ENCODE peak calls at places on chromosomes 16 and 17, in nine cellular contexts. B, D, C, I, E, S, V, Q and H are unnamed samples.
A peak's percentile ranks its signal among the peaks of the same experiment; 100 is the strongest.

GRCh38 chr17:41176744-41177387 is 1.2 kb downstream of the KRTAP4-2 start:
- DNase-seq in B (no peak), D (no peak), C (no peak), I (no peak), E (no peak), S (no peak), V (no peak), Q (no peak), H (no peak)

GRCh38 chr17:63881935-63882601 is at the start of gene GH2:
- DNase-seq in B (peak; percentile 49), D (no peak), C (no peak), I (peak; percentile 62), E (peak; percentile 24), S (peak; percentile 91), V (no peak), Q (no peak), H (no peak)

GRCh38 chr17:49843774-49844350 is 4.0 kb downstream of the TAC4 start:
- DNase-seq in B (no peak), D (no peak), C (no peak), I (no peak), E (no peak), S (peak; percentile 69), V (no peak), Q (no peak), H (no peak)

GRCh38 chr16:29974291-29975133 is 844 bp downstream of the TAOK2 start:
- DNase-seq in B (no peak), D (no peak), C (no peak), I (peak; percentile 33), E (peak; percentile 71), S (peak; percentile 27), V (no peak), Q (peak; percentile 69), H (no peak)

GRCh38 chr16:27330542-27330941 is 16.8 kb downstream of the IL4R start:
- DNase-seq in B (peak; percentile 62), D (peak; percentile 91), C (peak; percentile 93), I (peak; percentile 99), E (peak; percentile 84), S (no peak), V (peak; percentile 87), Q (no peak), H (peak; percentile 42)

GRCh38 chr16:533391-534088 is 6.0 kb downstream of the CAPN15 start:
- DNase-seq in B (no peak), D (no peak), C (no peak), I (no peak), E (no peak), S (no peak), V (no peak), Q (no peak), H (no peak)

GRCh38 chr17:30021708-30022317 is 80.4 kb downstream of the EFCAB5 start:
- DNase-seq in B (no peak), D (no peak), C (peak; percentile 13), I (peak; percentile 73), E (no peak), S (peak; percentile 70), V (no peak), Q (no peak), H (no peak)

GRCh38 chr17:12743046-12743445 is 46.3 kb upstream of the ARHGAP44 start:
- DNase-seq in B (peak; percentile 36), D (no peak), C (no peak), I (no peak), E (no peak), S (no peak), V (no peak), Q (no peak), H (no peak)

GRCh38 chr17:19978803-19979202 is 1.2 kb upstream of the AKAP10 start:
- DNase-seq in B (no peak), D (no peak), C (no peak), I (no peak), E (no peak), S (no peak), V (no peak), Q (no peak), H (no peak)

GRCh38 chr16:1133810-1134520 is 18.9 kb upstream of the CACNA1H start:
- DNase-seq in B (no peak), D (no peak), C (no peak), I (no peak), E (no peak), S (no peak), V (no peak), Q (no peak), H (no peak)

GRCh38 chr16:19130852-19131808 is 17.4 kb downstream of the ITPRIPL2 start:
- DNase-seq in B (no peak), D (no peak), C (peak; percentile 46), I (peak; percentile 91), E (peak; percentile 80), S (no peak), V (peak; percentile 70), Q (peak; percentile 66), H (no peak)

GRCh38 chr17:66717680-66718079 is 117.2 kb upstream of the CACNG5 start:
- DNase-seq in B (peak; percentile 59), D (peak; percentile 57), C (no peak), I (peak; percentile 39), E (no peak), S (no peak), V (no peak), Q (no peak), H (no peak)

GRCh38 chr17:1181769-1182137 is 2.0 kb upstream of the ABR start:
- DNase-seq in B (no peak), D (no peak), C (no peak), I (peak; percentile 72), E (no peak), S (no peak), V (no peak), Q (no peak), H (no peak)

GRCh38 chr17:29807520-29808361 is 122.3 kb downstream of the SSH2 start:
- DNase-seq in B (peak; percentile 67), D (peak; percentile 69), C (peak; percentile 42), I (peak; percentile 82), E (peak; percentile 67), S (peak; percentile 73), V (no peak), Q (no peak), H (no peak)

GRCh38 chr17:48873212-48873611 is 19.4 kb upstream of the ATP5MC1 start:
- DNase-seq in B (no peak), D (no peak), C (peak; percentile 13), I (no peak), E (peak; percentile 40), S (no peak), V (no peak), Q (no peak), H (no peak)

GRCh38 chr17:60656499-60656898 is 21.2 kb upstream of the BCAS3 start:
- DNase-seq in B (no peak), D (no peak), C (no peak), I (no peak), E (no peak), S (no peak), V (no peak), Q (no peak), H (no peak)

GRCh38 chr17:70021726-70022125 is 53.3 kb upstream of the KCNJ16 start:
- DNase-seq in B (no peak), D (no peak), C (no peak), I (no peak), E (no peak), S (no peak), V (no peak), Q (no peak), H (no peak)

GRCh38 chr16:53056528-53056881 is 1.7 kb downstream of the CHD9 start:
- DNase-seq in B (no peak), D (no peak), C (no peak), I (peak; percentile 70), E (no peak), S (no peak), V (no peak), Q (no peak), H (no peak)

GRCh38 chr16:66973716-66974115 is 12.7 kb downstream of the CES3 start:
- DNase-seq in B (no peak), D (no peak), C (no peak), I (no peak), E (no peak), S (no peak), V (no peak), Q (no peak), H (no peak)

GRCh38 chr16:88505405-88506082 is 52.5 kb downstream of the ZFPM1 start:
- DNase-seq in B (peak; percentile 54), D (no peak), C (no peak), I (peak; percentile 14), E (no peak), S (peak; percentile 69), V (no peak), Q (no peak), H (no peak)
- TF ChIP-seq CTCF in B (no peak), D (peak; percentile 5), C (peak; percentile 30), I (peak; percentile 48), E (peak; percentile 37), S (peak; percentile 54), V (peak; percentile 12), Q (peak; percentile 39), H (peak; percentile 65)

GRCh38 chr16:46632778-46633733 is 11.9 kb upstream of the SHCBP1 start:
- DNase-seq in B (no peak), D (no peak), C (no peak), I (no peak), E (no peak), S (no peak), V (peak; percentile 61), Q (no peak), H (no peak)

GRCh38 chr16:46627746-46628145 is 6.6 kb upstream of the SHCBP1 start:
- DNase-seq in B (no peak), D (no peak), C (no peak), I (no peak), E (no peak), S (no peak), V (no peak), Q (no peak), H (no peak)

GRCh38 chr16:46629331-46629843 is 8.2 kb upstream of the SHCBP1 start:
- DNase-seq in B (no peak), D (no peak), C (no peak), I (peak; percentile 71), E (no peak), S (peak; percentile 58), V (no peak), Q (no peak), H (no peak)
- TF ChIP-seq CTCF in B (no peak), D (no peak), C (peak; percentile 63), I (peak; percentile 66), E (peak; percentile 31), S (peak; percentile 44), V (no peak), Q (peak; percentile 39), H (peak; percentile 77)

DNA sequence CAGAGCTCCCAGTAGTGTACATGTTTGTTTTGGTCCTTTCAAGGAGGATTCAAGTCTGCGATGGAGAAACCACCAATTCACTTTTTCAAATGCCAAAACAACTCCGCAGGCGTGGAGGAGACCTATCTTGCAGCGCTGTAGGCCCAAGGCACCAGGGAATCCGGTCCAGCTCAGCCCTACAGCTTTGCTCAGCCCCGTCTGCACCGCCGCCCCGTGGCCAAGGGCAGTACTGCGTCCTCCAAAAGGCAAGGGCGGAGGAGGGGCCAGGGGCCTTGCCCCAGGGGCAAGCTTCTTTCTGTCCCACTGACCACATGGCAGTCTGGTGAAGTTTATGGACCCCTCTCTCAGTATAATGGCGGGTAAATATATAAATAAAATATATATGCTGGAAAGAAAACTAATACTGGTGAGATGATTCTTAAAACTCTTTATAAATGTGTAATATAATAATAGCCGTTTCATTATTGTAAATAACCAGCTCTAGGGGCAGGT is 709 bp upstream of the CD300LG start:
- DNase-seq in B (peak; percentile 86), D (peak; percentile 92), C (peak; percentile 33), I (peak; percentile 80), E (peak; percentile 87), S (peak; percentile 97), V (peak; percentile 92), Q (peak; percentile 93), H (no peak)
- TF ChIP-seq CTCF in B (peak; percentile 95), D (peak; percentile 95), C (peak; percentile 99), I (peak; percentile 99), E (peak; percentile 99), S (peak; percentile 92), V (peak; percentile 97), Q (peak; percentile 98), H (peak; percentile 96)

GRCh38 chr17:4156750-4157381 is 13.9 kb downstream of the CYB5D2 start:
- DNase-seq in B (no peak), D (no peak), C (no peak), I (no peak), E (no peak), S (no peak), V (no peak), Q (no peak), H (no peak)
- TF ChIP-seq CTCF in B (no peak), D (no peak), C (peak; percentile 18), I (peak; percentile 32), E (no peak), S (peak; percentile 17), V (no peak), Q (no peak), H (peak; percentile 26)